ENCODE peak calls at places on chromosomes 5 and 9, in four cellular contexts. One of them, this sample, is unnamed.

GRCh38 chr5:81125959-81126358 is 107.2 kb upstream of the CKMT2 start:
- DNase-seq in AG10803: peak; percentile 3
- DNase-seq in mucosa of descending colon: no peak
- DNase-seq in Peyer's patch: no peak
- DNase-seq in this sample: no peak

GRCh38 chr9:18717751-18718150 is 243.8 kb downstream of the ADAMTSL1 start:
- DNase-seq in AG10803: peak; percentile 60
- DNase-seq in mucosa of descending colon: no peak
- DNase-seq in Peyer's patch: no peak
- DNase-seq in this sample: no peak

GRCh38 chr9:125486576-125486975 is 220.4 kb downstream of the MAPKAP1 start:
- DNase-seq in AG10803: peak; percentile 43
- DNase-seq in mucosa of descending colon: no peak
- DNase-seq in Peyer's patch: no peak
- DNase-seq in this sample: no peak

GRCh38 chr5:135033026-135033861 is 784 bp downstream of the PITX1 start:
- DNase-seq in AG10803: peak; percentile 46
- DNase-seq in mucosa of descending colon: peak; percentile 22
- DNase-seq in Peyer's patch: no peak
- DNase-seq in this sample: peak; percentile 89

GRCh38 chr9:109975574-109976327 is 195.8 kb downstream of the PALM2AKAP2 start:
- DNase-seq in AG10803: peak; percentile 88
- DNase-seq in mucosa of descending colon: no peak
- DNase-seq in Peyer's patch: no peak
- DNase-seq in this sample: no peak

GRCh38 chr5:78549043-78549442 is 99.5 kb downstream of the LHFPL2 start:
- DNase-seq in AG10803: no peak
- DNase-seq in mucosa of descending colon: no peak
- DNase-seq in Peyer's patch: no peak
- DNase-seq in this sample: no peak

GRCh38 chr5:3175416-3175815 is 420.2 kb upstream of the IRX1 start:
- DNase-seq in AG10803: no peak
- DNase-seq in mucosa of descending colon: no peak
- DNase-seq in Peyer's patch: no peak
- DNase-seq in this sample: no peak

GRCh38 chr5:2375291-2375690 is 376.2 kb downstream of the IRX2 start:
- DNase-seq in AG10803: no peak
- DNase-seq in mucosa of descending colon: no peak
- DNase-seq in Peyer's patch: no peak
- DNase-seq in this sample: no peak

GRCh38 chr5:172435362-172436077 is 18.8 kb downstream of the SH3PXD2B start:
- DNase-seq in AG10803: no peak
- DNase-seq in mucosa of descending colon: no peak
- DNase-seq in Peyer's patch: peak; percentile 24
- DNase-seq in this sample: no peak

GRCh38 chr5:24161559-24161958 is 483.2 kb downstream of the CDH10 start:
- DNase-seq in AG10803: no peak
- DNase-seq in mucosa of descending colon: no peak
- DNase-seq in Peyer's patch: no peak
- DNase-seq in this sample: no peak

GRCh38 chr5:159227452-159227851 is 18.1 kb upstream of the RNF145 start:
- DNase-seq in AG10803: no peak
- DNase-seq in mucosa of descending colon: no peak
- DNase-seq in Peyer's patch: no peak
- DNase-seq in this sample: no peak

GRCh38 chr5:108989761-108990392 is 242.2 kb downstream of the FER start:
- DNase-seq in AG10803: peak; percentile 14
- DNase-seq in mucosa of descending colon: no peak
- DNase-seq in Peyer's patch: no peak
- DNase-seq in this sample: no peak

GRCh38 chr5:131491749-131492148 is 143.3 kb downstream of the RAPGEF6 start:
- DNase-seq in AG10803: peak; percentile 51
- DNase-seq in mucosa of descending colon: no peak
- DNase-seq in Peyer's patch: no peak
- DNase-seq in this sample: no peak

GRCh38 chr9:110047955-110048472 is 159.9 kb downstream of the C9orf152 start:
- DNase-seq in AG10803: no peak
- DNase-seq in mucosa of descending colon: no peak
- DNase-seq in Peyer's patch: no peak
- DNase-seq in this sample: no peak

GRCh38 chr9:115235221-115235620 is 117.3 kb upstream of the TNC start:
- DNase-seq in AG10803: no peak
- DNase-seq in mucosa of descending colon: no peak
- DNase-seq in Peyer's patch: no peak
- DNase-seq in this sample: no peak

GRCh38 chr9:18260527-18260926 is 213.4 kb upstream of the ADAMTSL1 start:
- DNase-seq in AG10803: peak; percentile 80
- DNase-seq in mucosa of descending colon: no peak
- DNase-seq in Peyer's patch: no peak
- DNase-seq in this sample: no peak

GRCh38 chr5:73625905-73626811 is at the start of gene ARHGEF28:
- DNase-seq in AG10803: peak; percentile 42
- DNase-seq in mucosa of descending colon: peak; percentile 77
- DNase-seq in Peyer's patch: peak; percentile 87
- DNase-seq in this sample: peak; percentile 89

GRCh38 chr9:1832960-1833359 is 182.2 kb upstream of the SMARCA2 start:
- DNase-seq in AG10803: no peak
- DNase-seq in mucosa of descending colon: no peak
- DNase-seq in Peyer's patch: no peak
- DNase-seq in this sample: no peak

GRCh38 chr9:10146517-10147331 is 466.1 kb downstream of the PTPRD start:
- DNase-seq in AG10803: no peak
- DNase-seq in mucosa of descending colon: no peak
- DNase-seq in Peyer's patch: no peak
- DNase-seq in this sample: no peak

GRCh38 chr9:99445377-99445891 is 223.4 kb downstream of the SEC61B start:
- DNase-seq in AG10803: peak; percentile 98
- DNase-seq in mucosa of descending colon: no peak
- DNase-seq in Peyer's patch: no peak
- DNase-seq in this sample: no peak

GRCh38 chr5:59864718-59865117 is 28.8 kb downstream of the PDE4D start:
- DNase-seq in AG10803: no peak
- DNase-seq in mucosa of descending colon: no peak
- DNase-seq in Peyer's patch: no peak
- DNase-seq in this sample: no peak

GRCh38 chr5:180589771-180590542 is 1.3 kb downstream of the SCGB3A1 start:
- DNase-seq in AG10803: no peak
- DNase-seq in mucosa of descending colon: no peak
- DNase-seq in Peyer's patch: no peak
- DNase-seq in this sample: peak; percentile 68

GRCh38 chr5:60541980-60542379 is 158.0 kb downstream of the DEPDC1B start:
- DNase-seq in AG10803: peak; percentile 55
- DNase-seq in mucosa of descending colon: peak; percentile 50
- DNase-seq in Peyer's patch: no peak
- DNase-seq in this sample: no peak

This sample was measured in H7.